ENCODE peak calls at places on chromosomes 1 and 21, in seven cellular contexts. Y is lower lobe of right lung, C is GM23248, B is body of pancreas, G is mesendoderm, I is fibroblast of lung, U is ascending aorta. F is an unnamed sample.
A peak's percentile ranks its signal among the peaks of the same experiment; 100 is the strongest.

GRCh38 chr21:35593000-35593502 is 467.3 kb downstream of the SETD4 start:
- DNase-seq in Y (no peak), G (peak; percentile 22), B (no peak), I (peak; percentile 81), U (no peak), C (peak; percentile 57), F (no peak)

GRCh38 chr1:43349594-43350306 is 9.0 kb upstream of the CDC20 start:
- DNase-seq in G (no peak), Y (no peak), B (no peak), C (peak; percentile 50), U (no peak), I (peak; percentile 95), F (no peak)

GRCh38 chr1:199859525-199859924 is 168.0 kb upstream of the NR5A2 start:
- DNase-seq in G (peak; percentile 19), U (no peak), Y (no peak), C (peak; percentile 89), B (no peak), I (peak; percentile 63), F (no peak)

GRCh38 chr1:164692420-164692819 is 133.4 kb downstream of the PBX1 start:
- DNase-seq in G (no peak), I (no peak), B (no peak), U (no peak), Y (no peak), C (no peak), F (no peak)

GRCh38 chr1:21278208-21278861 is 11.9 kb downstream of the ECE1 start:
- DNase-seq in U (no peak), Y (no peak), C (no peak), I (peak; percentile 57), G (peak; percentile 66), B (peak; percentile 72), F (no peak)

GRCh38 chr1:4668738-4669700 is 14.6 kb downstream of the AJAP1 start:
- DNase-seq in C (peak; percentile 11), I (peak; percentile 65), G (peak; percentile 25), U (no peak), B (no peak), Y (no peak), F (no peak)

GRCh38 chr1:164563821-164564251 is 4.9 kb downstream of the PBX1 start:
- DNase-seq in C (peak; percentile 42), Y (no peak), G (no peak), U (no peak), I (peak; percentile 23), B (no peak), F (no peak)

GRCh38 chr1:184610872-184611614 is 143.6 kb downstream of the EDEM3 start:
- DNase-seq in Y (no peak), C (no peak), U (no peak), I (no peak), B (no peak), G (no peak), F (no peak)

GRCh38 chr1:184941735-184942134 is 32.6 kb downstream of the NIBAN1 start:
- DNase-seq in C (no peak), I (no peak), U (no peak), G (no peak), B (no peak), Y (no peak), F (no peak)

GRCh38 chr1:200038987-200039848 is 11.7 kb downstream of the NR5A2 start:
- DNase-seq in B (peak; percentile 64), I (peak; percentile 15), Y (no peak), G (peak; percentile 88), C (peak; percentile 64), U (no peak), F (no peak)

DNA sequence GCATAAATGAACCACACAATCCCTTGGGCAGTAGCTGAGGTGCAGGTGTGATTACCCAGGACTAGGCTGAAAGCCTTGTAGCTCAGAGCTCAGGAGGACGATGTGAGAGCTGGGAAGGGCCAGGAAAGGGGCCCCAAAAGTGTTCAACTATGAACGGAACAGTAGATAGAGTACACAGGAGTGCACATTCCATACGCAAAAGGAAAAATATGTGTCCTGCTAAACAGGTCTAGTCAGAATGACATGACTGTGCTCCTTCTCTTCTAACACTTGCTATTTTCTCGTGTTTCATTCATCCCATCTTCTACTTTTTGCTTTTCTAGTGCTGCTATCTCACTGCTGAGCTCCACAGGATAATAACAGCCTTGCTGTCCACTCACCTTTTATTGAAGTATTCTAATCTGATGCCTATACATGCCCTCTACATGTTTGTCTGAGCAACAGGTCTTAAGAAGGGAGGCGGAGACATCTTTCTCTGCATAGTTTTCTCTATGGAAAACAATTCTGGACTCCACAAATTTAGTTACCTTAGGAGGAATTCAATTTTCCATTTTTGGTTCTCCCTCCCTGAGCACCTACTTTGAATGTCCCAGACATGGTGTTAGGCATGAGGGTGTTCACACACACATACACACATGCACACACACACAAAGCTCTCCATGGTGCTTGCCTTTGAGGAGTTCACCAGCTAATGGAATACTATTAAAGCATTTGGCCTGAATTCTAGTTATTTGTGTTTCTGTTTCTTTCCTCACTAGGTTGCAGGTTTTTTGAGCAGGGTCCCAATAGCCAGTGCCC is 3.4 kb downstream of the S100A10 start:
- DNase-seq in G (no peak), B (no peak), C (peak; percentile 38), U (no peak), Y (no peak), I (no peak), F (no peak)
- H3K27ac ChIP-seq in G (no peak overlapping the region), B (peak overlapping the region; percentile 89), C (peak overlapping the region; percentile 98), U (peak overlapping the region; percentile 95), Y (peak overlapping the region; percentile 98), I (peak overlapping the region; percentile 53), F (no peak overlapping the region)

GRCh38 chr1:203744008-203744972 is 20.7 kb upstream of the LAX1 start:
- DNase-seq in U (peak; percentile 16), C (peak; percentile 47), G (peak; percentile 59), I (peak; percentile 50), B (peak; percentile 14), Y (no peak), F (no peak)

GRCh38 chr1:203751051-203751450 is 13.9 kb upstream of the LAX1 start:
- DNase-seq in I (peak; percentile 81), B (no peak), U (no peak), Y (no peak), C (peak; percentile 59), G (no peak), F (no peak)

GRCh38 chr1:203743101-203743501 is 21.9 kb upstream of the LAX1 start:
- DNase-seq in I (no peak), C (peak; percentile 14), G (no peak), B (no peak), Y (no peak), U (no peak), F (no peak)

GRCh38 chr1:203742446-203742845 is 22.5 kb upstream of the LAX1 start:
- DNase-seq in I (no peak), Y (no peak), U (no peak), G (no peak), B (no peak), C (no peak), F (no peak)

GRCh38 chr1:203746281-203746680 is 18.7 kb upstream of the LAX1 start:
- DNase-seq in I (no peak), G (no peak), Y (no peak), C (no peak), B (no peak), U (no peak), F (no peak)
- H3K27ac ChIP-seq in I (no peak overlapping the region), G (no peak overlapping the region), Y (no peak overlapping the region), C (no peak overlapping the region), B (no peak overlapping the region), U (no peak overlapping the region), F (no peak overlapping the region)

GRCh38 chr21:33155005-33155404 is 74.7 kb upstream of the IFNAR2 start:
- DNase-seq in I (no peak), Y (no peak), B (no peak), C (no peak), G (no peak), U (no peak), F (no peak)
- H3K27ac ChIP-seq in I (no peak overlapping the region), Y (no peak overlapping the region), B (no peak overlapping the region), C (no peak overlapping the region), G (no peak overlapping the region), U (no peak overlapping the region), F (no peak overlapping the region)

DNA sequence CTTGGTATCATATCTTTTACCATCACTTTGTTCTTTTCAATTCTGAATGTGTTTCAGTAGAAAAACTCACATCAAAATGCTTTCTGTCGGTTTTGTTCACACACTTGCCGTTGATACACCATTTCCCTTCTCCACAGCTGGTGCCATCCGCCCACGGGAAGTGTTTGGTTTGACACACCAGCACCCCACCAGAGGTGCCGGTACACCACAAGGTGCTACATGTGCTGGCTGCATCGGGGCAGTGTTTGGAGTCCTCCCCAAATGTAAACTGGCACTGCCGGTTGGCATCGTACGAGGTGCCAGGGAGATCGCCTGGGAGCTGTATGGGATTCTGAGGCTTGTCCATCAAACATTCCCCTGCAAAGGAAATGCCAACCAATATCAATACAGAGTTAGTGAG is 5.0 kb downstream of the ADAMTS1 start:
- DNase-seq in I (no peak), U (no peak), G (no peak), C (no peak), Y (no peak), B (no peak), F (no peak)
- H3K27ac ChIP-seq in I (peak overlapping the region; percentile 19), U (peak overlapping the region; percentile 94), G (no peak overlapping the region), C (peak overlapping the region; percentile 84), Y (no peak overlapping the region), B (no peak overlapping the region), F (no peak overlapping the region)